ENCODE peak calls at places on chromosomes 16 and 17, in six cellular contexts. One of them, this sample, is unnamed. For H3K9me2, the result is how much of the 10 kb centered on the place peaks cover.

GRCh38 chr17:4583796-4584124 is 569 bp upstream of the SMTNL2 start:
- DNase-seq in OCI-LY7: peak
- DNase-seq in GM23338: peak
- DNase-seq in PC-3: no peak
- DNase-seq in MM.1S: no peak
- DNase-seq in HCT116: peak
- DNase-seq in this sample: peak

GRCh38 chr16:50478773-50479149 is 69.4 kb upstream of the NKD1 start:
- DNase-seq in OCI-LY7: no peak
- DNase-seq in GM23338: peak
- DNase-seq in PC-3: no peak
- DNase-seq in MM.1S: no peak
- DNase-seq in HCT116: no peak
- DNase-seq in this sample: no peak

GRCh38 chr17:31533546-31534155 is 142.2 kb downstream of the RAB11FIP4 start:
- DNase-seq in OCI-LY7: peak
- DNase-seq in GM23338: peak
- DNase-seq in PC-3: peak
- DNase-seq in MM.1S: no peak
- DNase-seq in HCT116: peak
- DNase-seq in this sample: peak

GRCh38 chr16:89009343-89010209 is 32.6 kb upstream of the CBFA2T3 start:
- DNase-seq in OCI-LY7: peak
- DNase-seq in GM23338: peak
- DNase-seq in PC-3: peak
- DNase-seq in MM.1S: peak
- DNase-seq in HCT116: no peak
- DNase-seq in this sample: peak

GRCh38 chr16:88907768-88908167 is 41.3 kb upstream of the PABPN1L start:
- DNase-seq in OCI-LY7: no peak
- DNase-seq in GM23338: no peak
- DNase-seq in PC-3: peak
- DNase-seq in MM.1S: no peak
- DNase-seq in HCT116: no peak
- DNase-seq in this sample: no peak

GRCh38 chr17:29563816-29564215 is 3.0 kb downstream of the ABHD15 start:
- DNase-seq in OCI-LY7: peak
- DNase-seq in GM23338: no peak
- DNase-seq in PC-3: no peak
- DNase-seq in MM.1S: peak
- DNase-seq in HCT116: no peak
- DNase-seq in this sample: no peak

GRCh38 chr17:69405096-69405495 is 9.4 kb upstream of the MAP2K6 start:
- DNase-seq in OCI-LY7: no peak
- DNase-seq in GM23338: no peak
- DNase-seq in PC-3: peak
- DNase-seq in MM.1S: no peak
- DNase-seq in HCT116: no peak
- DNase-seq in this sample: no peak

GRCh38 chr17:7233701-7234099 is 617 bp downstream of the DVL2 start:
- DNase-seq in OCI-LY7: no peak
- DNase-seq in GM23338: no peak
- DNase-seq in PC-3: no peak
- DNase-seq in MM.1S: no peak
- DNase-seq in HCT116: no peak
- DNase-seq in this sample: peak

GRCh38 chr17:33967608-33968349 is 287.3 kb upstream of the CCL2 start:
- DNase-seq in OCI-LY7: no peak
- DNase-seq in GM23338: no peak
- DNase-seq in PC-3: no peak
- DNase-seq in MM.1S: peak
- DNase-seq in HCT116: no peak
- DNase-seq in this sample: no peak

GRCh38 chr16:87207509-87207908 is 109.7 kb downstream of the C16orf95 start:
- DNase-seq in OCI-LY7: no peak
- DNase-seq in GM23338: no peak
- DNase-seq in PC-3: no peak
- DNase-seq in MM.1S: no peak
- DNase-seq in HCT116: no peak
- DNase-seq in this sample: no peak

GRCh38 chr16:53435066-53435688 is 906 bp downstream of the RBL2 start:
- DNase-seq in OCI-LY7: peak
- DNase-seq in GM23338: peak
- DNase-seq in PC-3: peak
- DNase-seq in MM.1S: peak
- DNase-seq in HCT116: peak
- DNase-seq in this sample: peak

GRCh38 chr16:3212006-3212405 is 23.0 kb downstream of the ZNF200 start:
- DNase-seq in OCI-LY7: no peak
- DNase-seq in GM23338: no peak
- DNase-seq in PC-3: no peak
- DNase-seq in MM.1S: no peak
- DNase-seq in HCT116: no peak
- DNase-seq in this sample: no peak

GRCh38 chr16:87836844-87837581 is 32.3 kb downstream of the SLC7A5 start:
- DNase-seq in OCI-LY7: no peak
- DNase-seq in GM23338: no peak
- DNase-seq in PC-3: no peak
- DNase-seq in MM.1S: no peak
- DNase-seq in HCT116: no peak
- DNase-seq in this sample: no peak

GRCh38 chr17:19250421-19251141 is 13.4 kb downstream of the EPN2 start:
- DNase-seq in OCI-LY7: no peak
- DNase-seq in GM23338: no peak
- DNase-seq in PC-3: no peak
- DNase-seq in MM.1S: no peak
- DNase-seq in HCT116: no peak
- DNase-seq in this sample: no peak

GRCh38 chr16:68300736-68301459 is 9.8 kb downstream of the SLC7A6OS start:
- DNase-seq in OCI-LY7: no peak
- DNase-seq in GM23338: no peak
- DNase-seq in PC-3: no peak
- DNase-seq in MM.1S: no peak
- DNase-seq in HCT116: no peak
- DNase-seq in this sample: no peak

GRCh38 chr17:2170023-2170422 is 115.1 kb downstream of the HIC1 start:
- DNase-seq in OCI-LY7: peak
- DNase-seq in GM23338: peak
- DNase-seq in PC-3: peak
- DNase-seq in MM.1S: peak
- DNase-seq in HCT116: no peak
- DNase-seq in this sample: no peak

GRCh38 chr17:15397605-15398004 is 56.2 kb upstream of the TEKT3 start:
- DNase-seq in OCI-LY7: no peak
- DNase-seq in GM23338: no peak
- DNase-seq in PC-3: no peak
- DNase-seq in MM.1S: no peak
- DNase-seq in HCT116: no peak
- DNase-seq in this sample: no peak

GRCh38 chr17:46053911-46054534 is 55.0 kb downstream of the STH start:
- DNase-seq in OCI-LY7: no peak
- DNase-seq in GM23338: no peak
- DNase-seq in PC-3: peak
- DNase-seq in MM.1S: no peak
- DNase-seq in HCT116: no peak
- DNase-seq in this sample: no peak

GRCh38 chr16:49281843-49282642 is 405 bp upstream of the CBLN1 start:
- DNase-seq in OCI-LY7: peak
- DNase-seq in GM23338: peak
- DNase-seq in PC-3: peak
- DNase-seq in MM.1S: peak
- DNase-seq in HCT116: no peak
- DNase-seq in this sample: peak

GRCh38 chr16:69182730-69183416 is 4.1 kb upstream of the SNTB2 start:
- DNase-seq in OCI-LY7: no peak
- DNase-seq in GM23338: no peak
- DNase-seq in PC-3: peak
- DNase-seq in MM.1S: no peak
- DNase-seq in HCT116: no peak
- DNase-seq in this sample: no peak

GRCh38 chr16:67613808-67614207 is 31.1 kb upstream of the CARMIL2 start:
- DNase-seq in OCI-LY7: peak
- DNase-seq in GM23338: peak
- DNase-seq in PC-3: peak
- DNase-seq in MM.1S: no peak
- DNase-seq in HCT116: no peak
- DNase-seq in this sample: no peak

GRCh38 chr16:85335584-85336492 is 223.6 kb upstream of the CIBAR2 start:
- DNase-seq in OCI-LY7: no peak
- DNase-seq in GM23338: no peak
- DNase-seq in PC-3: peak
- DNase-seq in MM.1S: no peak
- DNase-seq in HCT116: no peak
- DNase-seq in this sample: peak

GRCh38 chr16:53220585-53220984 is 165.8 kb downstream of the CHD9 start:
- DNase-seq in OCI-LY7: peak
- DNase-seq in GM23338: peak
- DNase-seq in PC-3: no peak
- DNase-seq in MM.1S: no peak
- DNase-seq in HCT116: no peak
- DNase-seq in this sample: peak

GRCh38 chr16:709651-710499 is 4.3 kb upstream of the FBXL16 start:
- DNase-seq in OCI-LY7: no peak
- DNase-seq in GM23338: peak
- DNase-seq in PC-3: peak
- DNase-seq in MM.1S: no peak
- DNase-seq in HCT116: no peak
- DNase-seq in this sample: peak

GRCh38 chr17:29722411-29723198 is 99.9 kb upstream of the CORO6 start:
- DNase-seq in OCI-LY7: peak
- DNase-seq in GM23338: no peak
- DNase-seq in PC-3: no peak
- DNase-seq in MM.1S: peak
- DNase-seq in HCT116: no peak
- DNase-seq in this sample: peak

GRCh38 chr17:74241434-74241833 is 28.1 kb downstream of the TTYH2 start:
- DNase-seq in OCI-LY7: no peak
- DNase-seq in GM23338: no peak
- DNase-seq in PC-3: no peak
- DNase-seq in MM.1S: no peak
- DNase-seq in HCT116: no peak
- DNase-seq in this sample: no peak

GRCh38 chr17:67217446-67217845 is 27.6 kb downstream of the HELZ start:
- DNase-seq in OCI-LY7: no peak
- DNase-seq in GM23338: no peak
- DNase-seq in PC-3: no peak
- DNase-seq in MM.1S: no peak
- DNase-seq in HCT116: no peak
- DNase-seq in this sample: no peak

DNA sequence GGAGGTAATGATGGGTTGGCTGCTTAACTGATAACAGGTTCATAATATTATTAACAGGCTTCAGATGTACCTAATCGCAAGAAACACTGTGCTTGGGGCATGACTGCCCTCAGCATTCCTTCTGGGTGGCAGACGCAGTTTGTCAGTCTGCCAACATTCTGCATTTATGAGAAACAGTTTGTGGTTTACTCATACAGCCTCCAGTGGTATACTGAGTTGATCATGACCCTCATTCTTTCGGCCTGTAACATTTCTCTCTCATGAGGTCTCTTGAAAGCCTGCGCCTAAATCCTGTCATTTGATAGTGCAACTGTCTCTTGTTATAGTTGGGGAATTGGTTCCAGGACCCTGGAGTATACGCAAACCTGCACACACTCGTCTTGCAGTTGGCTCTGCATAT is 4.9 kb upstream of the RUSF1 start:
- DNase-seq in OCI-LY7: no peak
- DNase-seq in GM23338: no peak
- DNase-seq in PC-3: peak
- DNase-seq in MM.1S: no peak
- DNase-seq in HCT116: no peak
- DNase-seq in this sample: no peak
- TF ChIP-seq CTCF in OCI-LY7: no peak
- TF ChIP-seq CTCF in GM23338: no peak
- TF ChIP-seq CTCF in PC-3: no peak
- TF ChIP-seq CTCF in MM.1S: no peak
- TF ChIP-seq CTCF in HCT116: no peak
- TF ChIP-seq CTCF in this sample: no peak

GRCh38 chr17:57943645-57944044 is 11.6 kb downstream of the CUEDC1 start:
- DNase-seq in OCI-LY7: no peak
- DNase-seq in GM23338: no peak
- DNase-seq in PC-3: no peak
- DNase-seq in MM.1S: no peak
- DNase-seq in HCT116: no peak
- DNase-seq in this sample: no peak

GRCh38 chr17:57941384-57942370 is 13.5 kb downstream of the CUEDC1 start:
- DNase-seq in OCI-LY7: no peak
- DNase-seq in GM23338: no peak
- DNase-seq in PC-3: no peak
- DNase-seq in MM.1S: no peak
- DNase-seq in HCT116: no peak
- DNase-seq in this sample: no peak

GRCh38 chr17:57944796-57945362 is 10.3 kb downstream of the CUEDC1 start:
- DNase-seq in OCI-LY7: no peak
- DNase-seq in GM23338: no peak
- DNase-seq in PC-3: no peak
- DNase-seq in MM.1S: no peak
- DNase-seq in HCT116: no peak
- DNase-seq in this sample: peak

GRCh38 chr17:57940653-57941329 is 14.4 kb downstream of the CUEDC1 start:
- DNase-seq in OCI-LY7: peak
- DNase-seq in GM23338: no peak
- DNase-seq in PC-3: peak
- DNase-seq in MM.1S: no peak
- DNase-seq in HCT116: no peak
- DNase-seq in this sample: no peak

DNA sequence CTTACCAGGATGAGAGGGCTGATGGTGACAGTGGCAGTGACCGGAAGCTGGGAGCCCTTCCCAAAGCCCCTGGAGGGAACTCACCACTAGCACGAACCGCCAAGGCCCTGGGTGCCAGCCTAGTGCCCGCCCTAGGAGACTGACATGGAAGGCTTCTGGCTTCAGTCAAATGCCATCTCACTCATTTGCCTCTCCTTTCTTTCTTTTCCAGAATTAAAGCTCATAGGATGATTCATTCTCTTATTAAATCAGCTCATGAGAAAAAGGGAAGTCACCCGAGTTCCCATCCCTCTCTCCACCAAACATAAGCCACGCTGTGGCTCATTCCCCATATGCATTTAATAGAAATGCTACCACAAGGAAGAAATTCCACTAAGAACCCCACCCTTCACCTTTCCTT is 12.1 kb downstream of the CUEDC1 start:
- DNase-seq in OCI-LY7: no peak
- DNase-seq in GM23338: no peak
- DNase-seq in PC-3: peak
- DNase-seq in MM.1S: no peak
- DNase-seq in HCT116: no peak
- DNase-seq in this sample: no peak
- H3K9me2 ChIP-seq in OCI-LY7: under half
- H3K9me2 ChIP-seq in GM23338: under half
- H3K9me2 ChIP-seq in PC-3: under half
- H3K9me2 ChIP-seq in MM.1S: under half
- H3K9me2 ChIP-seq in HCT116: under half
- H3K9me2 ChIP-seq in this sample: under half

GRCh38 chr17:64156670-64157069 is 26.7 kb upstream of the ERN1 start:
- DNase-seq in OCI-LY7: no peak
- DNase-seq in GM23338: no peak
- DNase-seq in PC-3: no peak
- DNase-seq in MM.1S: no peak
- DNase-seq in HCT116: no peak
- DNase-seq in this sample: no peak
- TF ChIP-seq CTCF in OCI-LY7: no peak
- TF ChIP-seq CTCF in GM23338: no peak
- TF ChIP-seq CTCF in PC-3: no peak
- TF ChIP-seq CTCF in MM.1S: no peak
- TF ChIP-seq CTCF in HCT116: no peak
- TF ChIP-seq CTCF in this sample: no peak

GRCh38 chr17:41020346-41020745 is 6.7 kb downstream of the KRTAP1-5 start:
- DNase-seq in OCI-LY7: no peak
- DNase-seq in GM23338: no peak
- DNase-seq in PC-3: peak
- DNase-seq in MM.1S: no peak
- DNase-seq in HCT116: no peak
- DNase-seq in this sample: no peak
- H3K9me2 ChIP-seq in OCI-LY7: under half
- H3K9me2 ChIP-seq in GM23338: under half
- H3K9me2 ChIP-seq in PC-3: under half
- H3K9me2 ChIP-seq in MM.1S: under half
- H3K9me2 ChIP-seq in HCT116: under half
- H3K9me2 ChIP-seq in this sample: under half

This sample was measured in hepatocyte.